ENCODE peak calls at places on chromosome 3, in six cellular contexts. One of them, this sample, is unnamed.

GRCh38 chr3:111810909-111811308 is 48.2 kb upstream of the PHLDB2 start:
- DNase-seq in SK-N-SH: no peak
- DNase-seq in right lobe of liver: no peak
- DNase-seq in spleen: no peak
- DNase-seq in SK-N-MC: no peak
- DNase-seq in suprapubic skin: no peak
- DNase-seq in this sample: no peak

GRCh38 chr3:52385157-52385556 is 59.7 kb downstream of the SEMA3G start:
- DNase-seq in SK-N-SH: peak
- DNase-seq in right lobe of liver: no peak
- DNase-seq in spleen: no peak
- DNase-seq in SK-N-MC: no peak
- DNase-seq in suprapubic skin: no peak
- DNase-seq in this sample: no peak

GRCh38 chr3:159200176-159200575 is 398.3 kb downstream of the MFSD1 start:
- DNase-seq in SK-N-SH: no peak
- DNase-seq in right lobe of liver: no peak
- DNase-seq in spleen: no peak
- DNase-seq in SK-N-MC: no peak
- DNase-seq in suprapubic skin: no peak
- DNase-seq in this sample: no peak

GRCh38 chr3:72336821-72337479 is 511.3 kb downstream of the SHQ1 start:
- DNase-seq in SK-N-SH: peak
- DNase-seq in right lobe of liver: peak
- DNase-seq in spleen: peak
- DNase-seq in SK-N-MC: no peak
- DNase-seq in suprapubic skin: peak
- DNase-seq in this sample: no peak

GRCh38 chr3:162525052-162525451 is 1028.4 kb downstream of the OTOL1 start:
- DNase-seq in SK-N-SH: no peak
- DNase-seq in right lobe of liver: no peak
- DNase-seq in spleen: no peak
- DNase-seq in SK-N-MC: no peak
- DNase-seq in suprapubic skin: no peak
- DNase-seq in this sample: no peak

GRCh38 chr3:61947456-61947855 is 386.1 kb downstream of the PTPRG start:
- DNase-seq in SK-N-SH: no peak
- DNase-seq in right lobe of liver: no peak
- DNase-seq in spleen: no peak
- DNase-seq in SK-N-MC: no peak
- DNase-seq in suprapubic skin: no peak
- DNase-seq in this sample: no peak

GRCh38 chr3:128349963-128350599 is 116.6 kb downstream of the DNAJB8 start:
- DNase-seq in SK-N-SH: no peak
- DNase-seq in right lobe of liver: peak
- DNase-seq in spleen: peak
- DNase-seq in SK-N-MC: no peak
- DNase-seq in suprapubic skin: no peak
- DNase-seq in this sample: no peak

GRCh38 chr3:150149651-150150051 is 179.0 kb upstream of the PFN2 start:
- DNase-seq in SK-N-SH: no peak
- DNase-seq in right lobe of liver: no peak
- DNase-seq in spleen: no peak
- DNase-seq in SK-N-MC: no peak
- DNase-seq in suprapubic skin: no peak
- DNase-seq in this sample: no peak

GRCh38 chr3:48398701-48399386 is 26.8 kb downstream of the FBXW12 start:
- DNase-seq in SK-N-SH: peak
- DNase-seq in right lobe of liver: peak
- DNase-seq in spleen: peak
- DNase-seq in SK-N-MC: no peak
- DNase-seq in suprapubic skin: no peak
- DNase-seq in this sample: no peak

GRCh38 chr3:42424911-42425310 is 14.5 kb upstream of the LYZL4 start:
- DNase-seq in SK-N-SH: no peak
- DNase-seq in right lobe of liver: no peak
- DNase-seq in spleen: no peak
- DNase-seq in SK-N-MC: no peak
- DNase-seq in suprapubic skin: no peak
- DNase-seq in this sample: no peak

GRCh38 chr3:52896613-52897012 is 735 bp downstream of the STIMATE start:
- DNase-seq in SK-N-SH: peak
- DNase-seq in right lobe of liver: no peak
- DNase-seq in spleen: no peak
- DNase-seq in SK-N-MC: no peak
- DNase-seq in suprapubic skin: no peak
- DNase-seq in this sample: no peak

GRCh38 chr3:129424185-129424841 is 4.1 kb downstream of the EFCAB12 start:
- DNase-seq in SK-N-SH: no peak
- DNase-seq in right lobe of liver: no peak
- DNase-seq in spleen: no peak
- DNase-seq in SK-N-MC: no peak
- DNase-seq in suprapubic skin: no peak
- DNase-seq in this sample: no peak

GRCh38 chr3:188124184-188124583 is 29.8 kb upstream of the LPP start:
- DNase-seq in SK-N-SH: no peak
- DNase-seq in right lobe of liver: no peak
- DNase-seq in spleen: no peak
- DNase-seq in SK-N-MC: no peak
- DNase-seq in suprapubic skin: no peak
- DNase-seq in this sample: no peak
- H3K27ac ChIP-seq in SK-N-SH: no peak
- H3K27ac ChIP-seq in right lobe of liver: no peak
- H3K27ac ChIP-seq in spleen: no peak
- H3K27ac ChIP-seq in SK-N-MC: no peak
- H3K27ac ChIP-seq in suprapubic skin: no peak
- H3K27ac ChIP-seq in this sample: no peak

GRCh38 chr3:15905041-15905440 is 107.3 kb upstream of the ANKRD28 start:
- DNase-seq in SK-N-SH: no peak
- DNase-seq in right lobe of liver: no peak
- DNase-seq in spleen: no peak
- DNase-seq in SK-N-MC: no peak
- DNase-seq in suprapubic skin: no peak
- DNase-seq in this sample: no peak
- H3K27ac ChIP-seq in SK-N-SH: no peak
- H3K27ac ChIP-seq in right lobe of liver: no peak
- H3K27ac ChIP-seq in spleen: no peak
- H3K27ac ChIP-seq in SK-N-MC: no peak
- H3K27ac ChIP-seq in suprapubic skin: no peak
- H3K27ac ChIP-seq in this sample: no peak

DNA sequence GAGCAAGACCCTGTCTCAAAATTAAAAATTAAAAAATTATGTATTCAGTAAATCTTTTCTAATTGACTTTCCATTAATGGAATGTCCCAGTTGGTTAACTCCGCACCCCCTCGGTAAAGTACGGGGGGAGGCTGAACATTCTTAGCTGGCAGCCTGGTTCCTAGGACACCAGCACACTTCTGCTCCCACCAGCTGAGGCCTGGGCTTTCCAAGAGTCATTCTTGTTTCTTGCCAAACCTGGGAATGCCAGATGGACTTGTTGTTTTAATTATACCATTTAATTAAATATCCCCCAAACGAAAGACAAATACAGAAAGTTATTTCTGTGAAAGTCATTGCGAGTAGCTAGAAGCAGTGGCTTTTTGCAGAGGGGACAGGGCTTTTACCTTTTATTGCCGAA is 179.4 kb downstream of the VGLL4 start:
- DNase-seq in SK-N-SH: peak
- DNase-seq in right lobe of liver: no peak
- DNase-seq in spleen: no peak
- DNase-seq in SK-N-MC: no peak
- DNase-seq in suprapubic skin: no peak
- DNase-seq in this sample: no peak
- H3K27ac ChIP-seq in SK-N-SH: no peak
- H3K27ac ChIP-seq in right lobe of liver: no peak
- H3K27ac ChIP-seq in spleen: no peak
- H3K27ac ChIP-seq in SK-N-MC: no peak
- H3K27ac ChIP-seq in suprapubic skin: no peak
- H3K27ac ChIP-seq in this sample: no peak

GRCh38 chr3:104397713-104398112 is 969.0 kb upstream of the ALCAM start:
- DNase-seq in SK-N-SH: no peak
- DNase-seq in right lobe of liver: no peak
- DNase-seq in spleen: no peak
- DNase-seq in SK-N-MC: no peak
- DNase-seq in suprapubic skin: no peak
- DNase-seq in this sample: no peak
- H3K27ac ChIP-seq in SK-N-SH: no peak
- H3K27ac ChIP-seq in right lobe of liver: no peak
- H3K27ac ChIP-seq in spleen: no peak
- H3K27ac ChIP-seq in SK-N-MC: no peak
- H3K27ac ChIP-seq in suprapubic skin: no peak
- H3K27ac ChIP-seq in this sample: no peak

DNA sequence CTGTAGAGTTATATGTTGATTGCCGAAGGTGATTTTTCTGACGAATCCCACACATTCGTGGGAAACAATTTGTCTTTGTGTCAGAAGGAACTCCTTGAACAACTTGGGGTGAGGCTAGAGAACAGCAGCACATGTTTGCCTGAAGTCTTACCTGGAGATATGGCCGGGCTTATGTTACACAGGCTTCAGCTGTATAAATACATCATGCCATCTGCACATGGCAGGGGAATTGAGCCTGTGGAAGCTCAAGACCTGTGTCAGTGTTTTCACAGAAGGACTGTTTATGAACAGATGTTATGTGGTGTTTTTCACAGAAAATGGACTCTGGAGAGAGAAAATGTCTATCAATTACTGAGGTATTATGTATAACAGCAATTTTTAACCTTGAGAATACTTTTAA is 203.6 kb upstream of the MDFIC2 start:
- DNase-seq in SK-N-SH: no peak
- DNase-seq in right lobe of liver: no peak
- DNase-seq in spleen: no peak
- DNase-seq in SK-N-MC: no peak
- DNase-seq in suprapubic skin: no peak
- DNase-seq in this sample: no peak
- H3K27ac ChIP-seq in SK-N-SH: no peak
- H3K27ac ChIP-seq in right lobe of liver: no peak
- H3K27ac ChIP-seq in spleen: no peak
- H3K27ac ChIP-seq in SK-N-MC: no peak
- H3K27ac ChIP-seq in suprapubic skin: no peak
- H3K27ac ChIP-seq in this sample: no peak

GRCh38 chr3:14370719-14371572 is 31.5 kb upstream of the SLC6A6 start:
- DNase-seq in SK-N-SH: no peak
- DNase-seq in right lobe of liver: no peak
- DNase-seq in spleen: no peak
- DNase-seq in SK-N-MC: no peak
- DNase-seq in suprapubic skin: no peak
- DNase-seq in this sample: no peak
- H3K27ac ChIP-seq in SK-N-SH: no peak
- H3K27ac ChIP-seq in right lobe of liver: no peak
- H3K27ac ChIP-seq in spleen: no peak
- H3K27ac ChIP-seq in SK-N-MC: no peak
- H3K27ac ChIP-seq in suprapubic skin: no peak
- H3K27ac ChIP-seq in this sample: no peak

GRCh38 chr3:132288357-132288756 is 28.9 kb upstream of the ACP3 start:
- DNase-seq in SK-N-SH: no peak
- DNase-seq in right lobe of liver: no peak
- DNase-seq in spleen: no peak
- DNase-seq in SK-N-MC: no peak
- DNase-seq in suprapubic skin: no peak
- DNase-seq in this sample: no peak

GRCh38 chr3:132290833-132291232 is 26.4 kb upstream of the ACP3 start:
- DNase-seq in SK-N-SH: no peak
- DNase-seq in right lobe of liver: no peak
- DNase-seq in spleen: no peak
- DNase-seq in SK-N-MC: no peak
- DNase-seq in suprapubic skin: no peak
- DNase-seq in this sample: no peak

GRCh38 chr3:132289311-132289710 is 27.9 kb upstream of the ACP3 start:
- DNase-seq in SK-N-SH: no peak
- DNase-seq in right lobe of liver: no peak
- DNase-seq in spleen: no peak
- DNase-seq in SK-N-MC: no peak
- DNase-seq in suprapubic skin: no peak
- DNase-seq in this sample: no peak

GRCh38 chr3:132293231-132293630 is 24.0 kb upstream of the ACP3 start:
- DNase-seq in SK-N-SH: no peak
- DNase-seq in right lobe of liver: no peak
- DNase-seq in spleen: no peak
- DNase-seq in SK-N-MC: no peak
- DNase-seq in suprapubic skin: no peak
- DNase-seq in this sample: no peak

GRCh38 chr3:132292062-132292461 is 25.1 kb upstream of the ACP3 start:
- DNase-seq in SK-N-SH: no peak
- DNase-seq in right lobe of liver: no peak
- DNase-seq in spleen: no peak
- DNase-seq in SK-N-MC: no peak
- DNase-seq in suprapubic skin: no peak
- DNase-seq in this sample: no peak
- H3K27ac ChIP-seq in SK-N-SH: no peak
- H3K27ac ChIP-seq in right lobe of liver: no peak
- H3K27ac ChIP-seq in spleen: no peak
- H3K27ac ChIP-seq in SK-N-MC: no peak
- H3K27ac ChIP-seq in suprapubic skin: no peak
- H3K27ac ChIP-seq in this sample: no peak

This sample was measured in CD4-positive, alpha-beta memory T cell.